ENCODE peak calls at places on chromosomes 7 and 10, in five cellular contexts. N is breast epithelium; A is HL-60; B is right lobe of liver; P is CD4-positive, alpha-beta T cell. J is an unnamed sample.

GRCh38 chr7:56578612-56579011 is 462.4 kb upstream of the NUPR2 start:
- DNase-seq in N (no peak), A (no peak), B (no peak), P (no peak), J (no peak)

GRCh38 chr10:18008989-18009388 is 57.3 kb downstream of the SLC39A12 start:
- DNase-seq in N (no peak), A (no peak), B (no peak), P (no peak), J (no peak)

GRCh38 chr10:122962405-122962804 is 8.4 kb upstream of the C10orf88 start:
- DNase-seq in N (no peak), A (no peak), B (no peak), P (no peak), J (no peak)

GRCh38 chr10:126179637-126180036 is 208.6 kb downstream of the ADAM12 start:
- DNase-seq in N (no peak), A (peak; percentile 63), B (no peak), P (no peak), J (no peak)

GRCh38 chr10:125263551-125263950 is 103.2 kb upstream of the CTBP2 start:
- DNase-seq in N (no peak), A (no peak), B (no peak), P (no peak), J (peak; percentile 93)

GRCh38 chr10:49419005-49419404 is 23.1 kb upstream of the DRGX start:
- DNase-seq in N (peak; percentile 77), A (peak; percentile 42), B (no peak), P (no peak), J (peak; percentile 90)

GRCh38 chr7:14973712-14974428 is 71.3 kb upstream of the DGKB start:
- DNase-seq in N (no peak), A (no peak), B (no peak), P (no peak), J (no peak)

GRCh38 chr10:74991435-74991834 is 120.0 kb upstream of the SAMD8 start:
- DNase-seq in N (no peak), A (peak; percentile 16), B (no peak), P (no peak), J (peak; percentile 34)

GRCh38 chr7:1697499-1698125 is 27.5 kb downstream of the ELFN1 start:
- DNase-seq in N (peak; percentile 43), A (no peak), B (peak; percentile 18), P (peak; percentile 11), J (no peak)

GRCh38 chr10:123571978-123572377 is 94.2 kb upstream of the GPR26 start:
- DNase-seq in N (peak; percentile 33), A (no peak), B (no peak), P (no peak), J (no peak)

GRCh38 chr10:130834170-130834569 is 477.4 kb downstream of the TCERG1L start:
- DNase-seq in N (no peak), A (no peak), B (no peak), P (no peak), J (no peak)

GRCh38 chr10:789831-790701 is 100.6 kb upstream of the DIP2C start:
- DNase-seq in N (no peak), A (no peak), B (peak; percentile 28), P (no peak), J (no peak)

GRCh38 chr7:155973451-155973997 is 161.3 kb upstream of the SHH start:
- DNase-seq in N (peak; percentile 28), A (no peak), B (no peak), P (peak; percentile 19), J (no peak)

GRCh38 chr10:110615057-110615630 is 29.0 kb upstream of the RBM20 start:
- DNase-seq in N (no peak), A (no peak), B (no peak), P (no peak), J (peak; percentile 14)

GRCh38 chr7:5766321-5766761 is 15.1 kb downstream of the RNF216 start:
- DNase-seq in N (no peak), A (no peak), B (no peak), P (no peak), J (no peak)

GRCh38 chr7:53466396-53466795 is 431.0 kb downstream of the POM121L12 start:
- DNase-seq in N (no peak), A (no peak), B (no peak), P (no peak), J (no peak)

GRCh38 chr7:79524048-79524447 is 70.6 kb upstream of the MAGI2 start:
- DNase-seq in N (no peak), A (no peak), B (no peak), P (no peak), J (no peak)

GRCh38 chr7:18421297-18422004 is 74.1 kb upstream of the HDAC9 start:
- DNase-seq in N (no peak), A (no peak), B (no peak), P (no peak), J (no peak)

GRCh38 chr7:97012293-97013005 is 7.1 kb downstream of the DLX6 start:
- DNase-seq in N (no peak), A (no peak), B (no peak), P (no peak), J (no peak)

GRCh38 chr7:97013555-97013954 is 8.2 kb downstream of the DLX6 start:
- DNase-seq in N (no peak), A (no peak), B (no peak), P (no peak), J (no peak)

GRCh38 chr7:97014145-97014544 is 8.8 kb downstream of the DLX6 start:
- DNase-seq in N (no peak), A (no peak), B (no peak), P (no peak), J (no peak)

GRCh38 chr7:97011536-97012292 is 6.4 kb downstream of the DLX6 start:
- DNase-seq in N (no peak), A (no peak), B (no peak), P (no peak), J (no peak)

DNA sequence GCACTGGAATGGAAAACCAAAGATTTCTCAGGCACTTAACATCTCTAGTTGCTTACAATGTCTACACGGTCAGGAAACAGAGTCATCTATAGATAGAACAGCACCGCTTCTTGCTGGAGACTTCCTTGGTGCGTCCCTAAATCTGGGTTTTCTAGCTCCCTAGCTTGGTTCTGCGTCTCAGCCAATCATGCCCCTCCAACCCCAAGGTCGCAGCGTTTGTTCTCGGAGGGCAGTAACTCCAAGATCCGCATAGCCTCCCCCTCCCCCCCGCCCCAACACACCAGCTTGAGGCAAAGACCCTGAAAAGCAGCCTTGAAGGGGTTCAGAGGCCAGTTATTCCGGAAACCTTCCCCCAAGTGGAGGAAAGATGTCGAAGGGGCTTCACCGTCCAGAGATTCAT is 7.7 kb downstream of the DLX6 start:
- DNase-seq in N (no peak), A (no peak), B (no peak), P (no peak), J (no peak)
- H3K27me3 ChIP-seq in N (no peaks in the 10 kb centered on the region), A (peaks cover 71% of the 10 kb centered on the region), B (peaks cover 73% of the 10 kb centered on the region), P (peaks cover 97% of the 10 kb centered on the region), J (peaks cover 66% of the 10 kb centered on the region)

GRCh38 chr10:3067045-3067858 is at the start of gene PFKP:
- DNase-seq in N (no peak), A (peak; percentile 9), B (no peak), P (peak; percentile 68), J (no peak)

GRCh38 chr10:3068201-3068967 is 1.0 kb downstream of the PFKP start:
- DNase-seq in N (no peak), A (peak; percentile 31), B (no peak), P (peak; percentile 56), J (peak; percentile 49)

GRCh38 chr10:3069876-3070275 is 2.5 kb downstream of the PFKP start:
- DNase-seq in N (no peak), A (no peak), B (no peak), P (no peak), J (no peak)

GRCh38 chr10:3067859-3068179 is 471 bp downstream of the PFKP start:
- DNase-seq in N (no peak), A (no peak), B (no peak), P (no peak), J (no peak)

GRCh38 chr10:3068968-3069737 is 1.8 kb downstream of the PFKP start:
- DNase-seq in N (no peak), A (no peak), B (no peak), P (peak; percentile 39), J (no peak)
- TF ChIP-seq CTCF in N (no peak), A (no peak), B (no peak), P (no peak), J (peak; percentile 1)

GRCh38 chr7:38185395-38185920 is 7.4 kb downstream of the STARD3NL start:
- DNase-seq in N (no peak), A (no peak), B (no peak), P (no peak), J (no peak)

GRCh38 chr7:38187794-38188472 is 9.9 kb downstream of the STARD3NL start:
- DNase-seq in N (no peak), A (no peak), B (no peak), P (no peak), J (no peak)

GRCh38 chr7:38186593-38187314 is 8.7 kb downstream of the STARD3NL start:
- DNase-seq in N (no peak), A (no peak), B (no peak), P (no peak), J (peak; percentile 75)

GRCh38 chr7:38189256-38189938 is 11.4 kb downstream of the STARD3NL start:
- DNase-seq in N (no peak), A (no peak), B (no peak), P (no peak), J (no peak)

DNA sequence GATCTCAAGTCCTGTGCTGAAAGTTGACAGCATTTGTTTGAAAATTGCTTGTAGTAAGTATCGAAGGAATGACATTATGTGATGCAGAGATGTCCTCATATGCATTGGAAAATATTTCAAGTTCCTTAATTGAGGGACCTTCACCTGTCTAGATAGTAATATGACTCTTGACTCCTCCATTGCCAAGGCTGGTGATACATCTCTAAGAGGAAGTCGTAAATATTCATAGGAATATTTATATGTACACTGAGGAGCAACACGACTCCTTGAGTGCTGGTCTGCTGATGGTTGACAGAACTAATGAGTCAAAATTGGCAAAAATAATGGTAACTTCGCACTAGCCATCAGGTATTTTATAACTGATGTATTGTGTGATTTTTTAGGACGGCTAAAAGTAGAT is 7.9 kb downstream of the STARD3NL start:
- DNase-seq in N (no peak), A (no peak), B (no peak), P (no peak), J (no peak)
- H3K27ac ChIP-seq in N (no peak overlapping the region), A (no peak overlapping the region), B (no peak overlapping the region), P (no peak overlapping the region), J (no peak overlapping the region)

GRCh38 chr7:3440509-3440908 is 139.5 kb downstream of the SDK1 start:
- DNase-seq in N (no peak), A (no peak), B (no peak), P (no peak), J (no peak)

GRCh38 chr7:3438352-3438751 is 137.3 kb downstream of the SDK1 start:
- DNase-seq in N (no peak), A (no peak), B (no peak), P (no peak), J (no peak)

GRCh38 chr7:3437467-3437866 is 136.4 kb downstream of the SDK1 start:
- DNase-seq in N (no peak), A (no peak), B (no peak), P (no peak), J (no peak)

GRCh38 chr7:3436746-3437145 is 135.7 kb downstream of the SDK1 start:
- DNase-seq in N (no peak), A (no peak), B (no peak), P (no peak), J (peak; percentile 74)

GRCh38 chr7:3439333-3440030 is 138.4 kb downstream of the SDK1 start:
- DNase-seq in N (no peak), A (no peak), B (no peak), P (no peak), J (peak; percentile 80)
- H3K27me3 ChIP-seq in N (no peaks in the 10 kb centered on the region), A (no peaks in the 10 kb centered on the region), B (no peaks in the 10 kb centered on the region), P (no peaks in the 10 kb centered on the region), J (no peaks in the 10 kb centered on the region)

GRCh38 chr10:43197834-43198681 is 59.8 kb downstream of the CSGALNACT2 start:
- DNase-seq in N (no peak), A (peak; percentile 28), B (peak; percentile 43), P (peak; percentile 29), J (no peak)
- TF ChIP-seq CTCF in N (no peak), A (peak; percentile 31), B (peak; percentile 6), P (no peak), J (peak; percentile 48)

J was measured in foreskin keratinocyte.